ENCODE peak calls at places on chromosomes 3 and 15, in nine cellular contexts. W is spleen, V is psoas muscle, E is fibroblast of mammary gland, Y is heart right ventricle, O is cardiac fibroblast, P is GM23338, T is BJ, M is bronchial epithelial cell. F is an unnamed sample.

GRCh38 chr3:147582642-147583041 is 173.5 kb downstream of the ZIC1 start:
- DNase-seq in T (no peak), Y (no peak), O (no peak), V (no peak), P (no peak), E (no peak), W (no peak), M (no peak), F (no peak)

GRCh38 chr15:59812889-59813288 is 123.8 kb upstream of the BNIP2 start:
- DNase-seq in M (no peak), V (no peak), T (no peak), W (no peak), E (no peak), O (no peak), P (no peak), Y (no peak), F (no peak)

GRCh38 chr15:39115379-39116057 is 465.4 kb upstream of the THBS1 start:
- DNase-seq in M (peak), Y (no peak), T (no peak), W (no peak), V (no peak), P (no peak), O (peak), E (peak), F (no peak)

GRCh38 chr3:134881305-134881704 is 86.2 kb downstream of the EPHB1 start:
- DNase-seq in P (no peak), T (no peak), O (no peak), Y (no peak), E (no peak), W (peak), V (no peak), M (no peak), F (no peak)

GRCh38 chr3:149655826-149656599 is 1.8 kb downstream of the WWTR1 start:
- DNase-seq in E (peak), P (no peak), V (no peak), Y (no peak), T (no peak), W (no peak), M (no peak), O (peak), F (no peak)

GRCh38 chr3:181292984-181293383 is 303.4 kb upstream of the DNAJC19 start:
- DNase-seq in Y (no peak), W (no peak), P (no peak), T (no peak), O (peak), V (no peak), E (peak), M (peak), F (no peak)

GRCh38 chr3:64214002-64214696 is 11.1 kb downstream of the PRICKLE2 start:
- DNase-seq in O (peak), E (peak), Y (peak), W (no peak), V (peak), P (no peak), M (peak), T (no peak), F (no peak)

GRCh38 chr15:31212286-31212685 is 110.8 kb upstream of the TRPM1 start:
- DNase-seq in W (no peak), M (no peak), E (peak), Y (no peak), V (no peak), O (no peak), T (no peak), P (no peak), F (no peak)

GRCh38 chr15:57444877-57445513 is 68.7 kb downstream of the CGNL1 start:
- DNase-seq in V (no peak), W (no peak), Y (no peak), M (peak), O (peak), T (no peak), E (peak), P (no peak), F (no peak)

GRCh38 chr3:33882296-33882695 is 83.9 kb downstream of the PDCD6IP start:
- DNase-seq in W (no peak), V (no peak), Y (no peak), E (no peak), O (no peak), T (no peak), M (no peak), P (no peak), F (no peak)

GRCh38 chr3:197858598-197858997 is 67.5 kb downstream of the LRCH3 start:
- DNase-seq in O (no peak), T (no peak), M (no peak), P (peak), V (no peak), E (no peak), W (no peak), Y (no peak), F (no peak)

GRCh38 chr3:192608756-192609155 is 118.6 kb downstream of the FGF12 start:
- DNase-seq in Y (no peak), E (no peak), M (no peak), W (no peak), T (no peak), P (no peak), V (no peak), O (no peak), F (no peak)

GRCh38 chr3:177597325-177598109 is 400.2 kb upstream of the TBL1XR1 start:
- DNase-seq in M (peak), O (peak), T (peak), Y (peak), V (peak), P (no peak), W (no peak), E (peak), F (no peak)

GRCh38 chr3:52216585-52217408 is 8.6 kb downstream of the TLR9 start:
- DNase-seq in Y (peak), O (peak), T (no peak), P (no peak), W (peak), E (peak), V (peak), M (peak), F (no peak)

GRCh38 chr15:90930861-90931629 is 1.3 kb downstream of the HDDC3 start:
- DNase-seq in E (peak), O (peak), T (no peak), P (no peak), Y (no peak), M (no peak), V (no peak), W (no peak), F (no peak)

GRCh38 chr3:123559040-123559861 is 25.6 kb downstream of the HACD2 start:
- DNase-seq in P (peak), E (peak), T (no peak), M (peak), Y (no peak), V (no peak), O (peak), W (no peak), F (no peak)

GRCh38 chr3:172601066-172601832 is 78.0 kb upstream of the TNFSF10 start:
- DNase-seq in E (no peak), W (no peak), V (no peak), M (no peak), T (no peak), Y (no peak), P (no peak), O (no peak), F (no peak)

GRCh38 chr3:156010829-156011228 is 109.5 kb upstream of the KCNAB1 start:
- DNase-seq in W (no peak), T (no peak), Y (peak), P (peak), V (no peak), M (peak), O (peak), E (peak), F (no peak)

GRCh38 chr15:25862469-25863066 is 559 bp downstream of the ATP10A start:
- DNase-seq in V (no peak), T (no peak), Y (no peak), W (no peak), E (peak), P (peak), O (peak), M (peak), F (no peak)

DNA sequence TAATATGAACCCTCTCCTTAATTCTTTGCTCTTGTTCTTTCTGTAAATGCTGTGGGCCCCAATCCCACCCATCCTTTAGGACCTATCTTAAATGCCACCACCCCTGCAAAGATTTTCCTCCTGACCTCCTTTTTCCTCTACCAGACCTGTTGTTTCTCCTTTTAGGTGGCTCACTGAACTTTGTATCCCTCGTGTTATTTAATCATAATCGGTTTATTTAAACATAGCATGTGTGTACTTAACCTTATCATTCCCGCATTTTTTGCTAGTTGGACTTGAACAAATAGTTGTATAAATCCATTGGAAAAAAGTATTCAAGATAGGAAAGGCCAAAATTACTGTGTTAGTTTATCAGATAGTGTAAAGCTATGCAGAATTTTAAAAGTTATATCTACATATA is 988 bp upstream of the NFKBIZ start:
- DNase-seq in W (no peak), T (no peak), P (no peak), Y (no peak), E (no peak), O (no peak), V (no peak), M (no peak), F (no peak)
- H3K4me3 ChIP-seq in W (peak), T (no peak), P (peak), Y (no peak), E (no peak), O (no peak), V (peak), M (no peak), F (peak)

GRCh38 chr3:143243686-143244085 is 124.1 kb downstream of the CHST2 start:
- DNase-seq in T (no peak), O (no peak), P (no peak), V (no peak), M (no peak), E (no peak), W (no peak), Y (no peak), F (no peak)

GRCh38 chr3:143242691-143243090 is 123.1 kb downstream of the CHST2 start:
- DNase-seq in M (no peak), P (no peak), E (no peak), Y (no peak), V (no peak), T (no peak), W (no peak), O (no peak), F (no peak)

GRCh38 chr3:143242101-143242500 is 122.5 kb downstream of the CHST2 start:
- DNase-seq in V (no peak), W (no peak), O (peak), T (no peak), Y (no peak), E (no peak), M (no peak), P (no peak), F (no peak)

GRCh38 chr3:143240921-143241320 is 121.3 kb downstream of the CHST2 start:
- DNase-seq in P (no peak), V (no peak), O (peak), T (peak), W (no peak), E (peak), M (no peak), Y (no peak), F (no peak)

GRCh38 chr3:143241556-143241955 is 122.0 kb downstream of the CHST2 start:
- DNase-seq in T (peak), Y (no peak), M (no peak), W (no peak), P (no peak), E (peak), V (no peak), O (no peak), F (no peak)
- TF ChIP-seq CTCF in T (no peak), Y (no peak), M (no peak), W (no peak), P (no peak), E (no peak), V (no peak), O (no peak), F (no peak)

GRCh38 chr15:92653836-92654524 is 1.6 kb downstream of the FAM174B start:
- DNase-seq in P (no peak), E (no peak), O (no peak), M (no peak), T (no peak), V (no peak), W (no peak), Y (no peak), F (no peak)

GRCh38 chr15:92653366-92653765 is 2.2 kb downstream of the FAM174B start:
- DNase-seq in V (no peak), M (no peak), Y (no peak), W (no peak), E (no peak), T (no peak), O (no peak), P (no peak), F (no peak)

GRCh38 chr15:92655178-92655995 is at the start of gene FAM174B:
- DNase-seq in V (peak), Y (peak), E (peak), T (no peak), W (no peak), P (peak), O (no peak), M (no peak), F (no peak)

GRCh38 chr15:92656089-92656488 is 514 bp upstream of the FAM174B start:
- DNase-seq in P (no peak), Y (no peak), M (no peak), V (no peak), O (no peak), W (no peak), E (no peak), T (no peak), F (no peak)

DNA sequence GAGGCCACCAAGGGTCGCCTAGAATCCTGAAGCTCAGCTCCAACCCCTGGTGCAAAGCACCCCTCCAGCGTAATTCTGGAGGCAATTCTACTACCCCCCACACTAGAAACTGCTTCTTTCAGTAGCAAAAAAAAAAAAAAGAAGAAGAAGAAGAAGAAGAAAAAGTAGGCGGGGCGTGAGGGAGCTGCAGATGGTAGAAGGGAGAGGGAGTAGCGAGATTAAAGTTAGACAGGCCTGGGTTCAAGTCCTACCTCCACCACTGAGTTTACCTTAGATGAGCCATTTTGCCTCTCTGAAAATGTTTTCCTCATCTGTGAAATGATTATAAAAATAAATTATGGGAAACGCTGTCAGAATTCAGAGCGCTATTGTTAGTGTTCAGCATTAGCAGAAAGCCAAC is 913 bp downstream of the FAM174B start:
- DNase-seq in V (no peak), E (no peak), O (no peak), P (no peak), T (no peak), Y (no peak), M (no peak), W (no peak), F (no peak)
- H3K4me3 ChIP-seq in V (peak), E (no peak), O (no peak), P (peak), T (peak), Y (peak), M (no peak), W (peak), F (peak)

GRCh38 chr15:81722982-81723381 is 322.8 kb downstream of the MEX3B start:
- DNase-seq in W (no peak), M (no peak), V (no peak), P (no peak), T (no peak), Y (no peak), O (no peak), E (no peak), F (no peak)
- TF ChIP-seq CTCF in W (no peak), M (no peak), V (no peak), P (no peak), T (no peak), Y (no peak), O (no peak), E (no peak), F (no peak)

F was measured in thoracic aorta.